ENCODE peak calls at places on chromosomes 16 and 17, in four cellular contexts. One of them, this sample, is unnamed.

GRCh38 chr16:81809567-81809966 is 30.5 kb downstream of the PLCG2 start:
- DNase-seq in HCEC 1CT: no peak
- DNase-seq in GM13977: no peak
- DNase-seq in left colon: no peak
- DNase-seq in this sample: no peak

GRCh38 chr16:19005561-19006445 is 22.1 kb downstream of the TMC7 start:
- DNase-seq in HCEC 1CT: peak
- DNase-seq in GM13977: no peak
- DNase-seq in left colon: peak
- DNase-seq in this sample: no peak

GRCh38 chr16:19698480-19699465 is 19.3 kb downstream of the KNOP1 start:
- DNase-seq in HCEC 1CT: no peak
- DNase-seq in GM13977: no peak
- DNase-seq in left colon: no peak
- DNase-seq in this sample: peak

GRCh38 chr17:76193616-76194015 is 46.7 kb downstream of the RNF157 start:
- DNase-seq in HCEC 1CT: no peak
- DNase-seq in GM13977: no peak
- DNase-seq in left colon: no peak
- DNase-seq in this sample: no peak

GRCh38 chr17:75595919-75596310 is 8.3 kb downstream of the MYO15B start:
- DNase-seq in HCEC 1CT: no peak
- DNase-seq in GM13977: no peak
- DNase-seq in left colon: no peak
- DNase-seq in this sample: no peak

GRCh38 chr16:85416267-85417109 is 196.6 kb upstream of the GSE1 start:
- DNase-seq in HCEC 1CT: no peak
- DNase-seq in GM13977: peak
- DNase-seq in left colon: peak
- DNase-seq in this sample: peak

GRCh38 chr16:25897677-25898076 is 205.9 kb downstream of the HS3ST4 start:
- DNase-seq in HCEC 1CT: no peak
- DNase-seq in GM13977: no peak
- DNase-seq in left colon: no peak
- DNase-seq in this sample: no peak

GRCh38 chr17:50147841-50148225 is 2.6 kb downstream of the PPP1R9B start:
- DNase-seq in HCEC 1CT: no peak
- DNase-seq in GM13977: no peak
- DNase-seq in left colon: no peak
- DNase-seq in this sample: no peak

GRCh38 chr17:1787301-1787902 is 25.5 kb downstream of the SERPINF1 start:
- DNase-seq in HCEC 1CT: peak
- DNase-seq in GM13977: no peak
- DNase-seq in left colon: peak
- DNase-seq in this sample: peak

GRCh38 chr16:24681793-24682192 is 47.7 kb upstream of the TNRC6A start:
- DNase-seq in HCEC 1CT: peak
- DNase-seq in GM13977: no peak
- DNase-seq in left colon: no peak
- DNase-seq in this sample: peak

GRCh38 chr16:13543850-13544249 is 376.1 kb upstream of the ERCC4 start:
- DNase-seq in HCEC 1CT: no peak
- DNase-seq in GM13977: no peak
- DNase-seq in left colon: no peak
- DNase-seq in this sample: no peak

GRCh38 chr16:88770459-88771293 is 14.3 kb downstream of the PIEZO1 start:
- DNase-seq in HCEC 1CT: peak
- DNase-seq in GM13977: no peak
- DNase-seq in left colon: peak
- DNase-seq in this sample: peak

GRCh38 chr17:57357392-57357784 is 101.1 kb downstream of the MSI2 start:
- DNase-seq in HCEC 1CT: no peak
- DNase-seq in GM13977: no peak
- DNase-seq in left colon: peak
- DNase-seq in this sample: no peak

GRCh38 chr16:12706628-12707027 is 97.1 kb downstream of the CPPED1 start:
- DNase-seq in HCEC 1CT: no peak
- DNase-seq in GM13977: no peak
- DNase-seq in left colon: no peak
- DNase-seq in this sample: no peak

GRCh38 chr16:3023669-3024478 is at the start of the genes HCFC1R1 and THOC6:
- DNase-seq in HCEC 1CT: peak
- DNase-seq in GM13977: peak
- DNase-seq in left colon: peak
- DNase-seq in this sample: peak

GRCh38 chr17:19397556-19398041 is 10.6 kb upstream of the MFAP4 start:
- DNase-seq in HCEC 1CT: no peak
- DNase-seq in GM13977: no peak
- DNase-seq in left colon: peak
- DNase-seq in this sample: no peak

GRCh38 chr17:2174471-2175293 is 119.8 kb downstream of the HIC1 start:
- DNase-seq in HCEC 1CT: peak
- DNase-seq in GM13977: no peak
- DNase-seq in left colon: peak
- DNase-seq in this sample: peak

GRCh38 chr16:17050468-17050867 is 420.3 kb downstream of the XYLT1 start:
- DNase-seq in HCEC 1CT: no peak
- DNase-seq in GM13977: no peak
- DNase-seq in left colon: no peak
- DNase-seq in this sample: no peak

GRCh38 chr17:17693253-17693954 is 12.1 kb downstream of the RAI1 start:
- DNase-seq in HCEC 1CT: no peak
- DNase-seq in GM13977: no peak
- DNase-seq in left colon: no peak
- DNase-seq in this sample: no peak

GRCh38 chr17:44961921-44962350 is 6.2 kb downstream of the C1QL1 start:
- DNase-seq in HCEC 1CT: no peak
- DNase-seq in GM13977: no peak
- DNase-seq in left colon: no peak
- DNase-seq in this sample: no peak

GRCh38 chr17:39533891-39534290 is 72.6 kb downstream of the CDK12 start:
- DNase-seq in HCEC 1CT: no peak
- DNase-seq in GM13977: no peak
- DNase-seq in left colon: no peak
- DNase-seq in this sample: no peak

GRCh38 chr17:49910094-49910857 is 58.7 kb upstream of the DLX4 start:
- DNase-seq in HCEC 1CT: no peak
- DNase-seq in GM13977: no peak
- DNase-seq in left colon: no peak
- DNase-seq in this sample: no peak

GRCh38 chr17:78868391-78868790 is 27.8 kb upstream of the USP36 start:
- DNase-seq in HCEC 1CT: peak
- DNase-seq in GM13977: no peak
- DNase-seq in left colon: no peak
- DNase-seq in this sample: no peak

GRCh38 chr17:82019905-82020873 is 2.5 kb downstream of the CENPX start:
- DNase-seq in HCEC 1CT: peak
- DNase-seq in GM13977: peak
- DNase-seq in left colon: peak
- DNase-seq in this sample: peak

GRCh38 chr17:70905796-70906195 is 736.5 kb downstream of the KCNJ2 start:
- DNase-seq in HCEC 1CT: peak
- DNase-seq in GM13977: no peak
- DNase-seq in left colon: no peak
- DNase-seq in this sample: peak

GRCh38 chr16:66720766-66721165 is 24.2 kb upstream of the CMTM4 start:
- DNase-seq in HCEC 1CT: no peak
- DNase-seq in GM13977: no peak
- DNase-seq in left colon: no peak
- DNase-seq in this sample: no peak

GRCh38 chr17:32881054-32881453 is 4.1 kb upstream of the MYO1D start:
- DNase-seq in HCEC 1CT: no peak
- DNase-seq in GM13977: peak
- DNase-seq in left colon: no peak
- DNase-seq in this sample: no peak

GRCh38 chr16:7216719-7217118 is 115.9 kb upstream of the RBFOX1 start:
- DNase-seq in HCEC 1CT: no peak
- DNase-seq in GM13977: no peak
- DNase-seq in left colon: no peak
- DNase-seq in this sample: no peak

GRCh38 chr16:2963611-2964415 is at the start of gene KREMEN2:
- DNase-seq in HCEC 1CT: no peak
- DNase-seq in GM13977: peak
- DNase-seq in left colon: peak
- DNase-seq in this sample: peak

GRCh38 chr16:89009343-89010209 is 32.6 kb upstream of the CBFA2T3 start:
- DNase-seq in HCEC 1CT: no peak
- DNase-seq in GM13977: no peak
- DNase-seq in left colon: no peak
- DNase-seq in this sample: no peak

GRCh38 chr16:56792960-56793359 is 63.0 kb downstream of the NUP93 start:
- DNase-seq in HCEC 1CT: no peak
- DNase-seq in GM13977: no peak
- DNase-seq in left colon: no peak
- DNase-seq in this sample: no peak

GRCh38 chr17:10033449-10033848 is 128.4 kb upstream of the RCVRN start:
- DNase-seq in HCEC 1CT: no peak
- DNase-seq in GM13977: no peak
- DNase-seq in left colon: no peak
- DNase-seq in this sample: no peak

GRCh38 chr17:46818929-46819859 is 702 bp upstream of the WNT3 start:
- DNase-seq in HCEC 1CT: no peak
- DNase-seq in GM13977: peak
- DNase-seq in left colon: no peak
- DNase-seq in this sample: no peak

GRCh38 chr16:61858996-61859395 is 177.2 kb downstream of the CDH8 start:
- DNase-seq in HCEC 1CT: no peak
- DNase-seq in GM13977: no peak
- DNase-seq in left colon: no peak
- DNase-seq in this sample: peak

GRCh38 chr17:80558046-80558445 is 13.4 kb downstream of the RPTOR start:
- DNase-seq in HCEC 1CT: no peak
- DNase-seq in GM13977: no peak
- DNase-seq in left colon: no peak
- DNase-seq in this sample: no peak

GRCh38 chr16:23962001-23962400 is 126.2 kb downstream of the PRKCB start:
- DNase-seq in HCEC 1CT: no peak
- DNase-seq in GM13977: no peak
- DNase-seq in left colon: no peak
- DNase-seq in this sample: no peak

GRCh38 chr16:66899310-66899944 is 19.1 kb downstream of the PDP2 start:
- DNase-seq in HCEC 1CT: peak
- DNase-seq in GM13977: no peak
- DNase-seq in left colon: no peak
- DNase-seq in this sample: peak

GRCh38 chr17:70629902-70630301 is 460.6 kb downstream of the KCNJ2 start:
- DNase-seq in HCEC 1CT: peak
- DNase-seq in GM13977: no peak
- DNase-seq in left colon: no peak
- DNase-seq in this sample: no peak

GRCh38 chr17:30426292-30426691 is 47.6 kb downstream of the CPD start:
- DNase-seq in HCEC 1CT: peak
- DNase-seq in GM13977: no peak
- DNase-seq in left colon: no peak
- DNase-seq in this sample: no peak